ENCODE peak calls at places on chromosomes 13 and 19, in five cellular contexts. H is cardiac fibroblast; S is PC-9; A is CD8-positive, alpha-beta T cell; X is hepatocyte. F is an unnamed sample.

GRCh38 chr19:42255766-42256750 is 1.1 kb upstream of the ERF start:
- DNase-seq in S (no peak), X (peak), H (peak), A (no peak), F (peak)

GRCh38 chr13:62512194-62513141 is 1096.8 kb upstream of the PCDH20 start:
- DNase-seq in H (peak), S (no peak), X (peak), A (no peak), F (peak)

GRCh38 chr19:17473041-17473440 is 2.7 kb downstream of the SLC27A1 start:
- DNase-seq in S (peak), A (no peak), X (no peak), H (peak), F (peak)

GRCh38 chr13:34161829-34162544 is 344.0 kb downstream of the RFC3 start:
- DNase-seq in X (peak), H (peak), S (peak), A (no peak), F (peak)

GRCh38 chr13:40480915-40481525 is 185.4 kb downstream of the FOXO1 start:
- DNase-seq in H (no peak), X (no peak), A (no peak), S (no peak), F (no peak)

GRCh38 chr13:61608138-61608537 is 192.5 kb upstream of the PCDH20 start:
- DNase-seq in X (no peak), H (no peak), S (no peak), A (no peak), F (no peak)

GRCh38 chr13:80945328-80945727 is 604.4 kb upstream of the SPRY2 start:
- DNase-seq in S (no peak), H (no peak), X (peak), A (no peak), F (no peak)

GRCh38 chr19:4144666-4145261 is 8.7 kb upstream of the CREB3L3 start:
- DNase-seq in X (peak), H (peak), S (peak), A (no peak), F (peak)

GRCh38 chr13:46170687-46171086 is 11.3 kb downstream of the LCP1 start:
- DNase-seq in X (no peak), S (no peak), A (peak), H (peak), F (peak)

GRCh38 chr13:44618326-44618725 is 42.2 kb upstream of the TSC22D1 start:
- DNase-seq in X (no peak), A (no peak), S (no peak), H (peak), F (no peak)

GRCh38 chr19:57350877-57351805 is at the start of gene ZNF304:
- DNase-seq in S (peak), H (peak), A (peak), X (peak), F (peak)

GRCh38 chr19:49631279-49631588 is 8.7 kb downstream of the RRAS start:
- DNase-seq in S (no peak), H (no peak), X (no peak), A (no peak), F (no peak)

GRCh38 chr13:51689597-51689996 is 105.3 kb downstream of the WDFY2 start:
- DNase-seq in X (no peak), S (no peak), H (peak), A (no peak), F (no peak)

GRCh38 chr19:33246729-33247440 is 21.2 kb upstream of the SLC7A10 start:
- DNase-seq in H (no peak), A (no peak), X (no peak), S (no peak), F (no peak)

GRCh38 chr13:58298556-58299135 is 667.1 kb downstream of the PCDH17 start:
- DNase-seq in H (no peak), S (no peak), X (no peak), A (no peak), F (no peak)

GRCh38 chr19:49461656-49462055 is 8.6 kb downstream of the ALDH16A1 start:
- DNase-seq in S (no peak), X (no peak), A (no peak), H (no peak), F (no peak)

GRCh38 chr19:3433313-3433712 is 47.0 kb downstream of the SMIM24 start:
- DNase-seq in X (no peak), H (no peak), S (no peak), A (no peak), F (no peak)

GRCh38 chr19:47028372-47028672 is 8.7 kb downstream of the NPAS1 start:
- DNase-seq in A (no peak), H (no peak), S (no peak), X (no peak), F (no peak)

GRCh38 chr13:110306960-110307696 is at the start of the genes COL4A1 and COL4A2:
- DNase-seq in H (peak), S (no peak), X (peak), A (no peak), F (peak)

GRCh38 chr13:110297771-110298170 is 9.2 kb downstream of the COL4A1 start:
- DNase-seq in X (no peak), H (peak), S (no peak), A (no peak), F (no peak)

GRCh38 chr13:28636677-28637317 is 22.1 kb upstream of the POMP start:
- DNase-seq in X (peak), H (peak), S (peak), A (peak), F (peak)

GRCh38 chr19:36051236-36051635 is 2.8 kb downstream of the THAP8 start:
- DNase-seq in S (no peak), H (no peak), A (no peak), X (peak), F (no peak)

GRCh38 chr19:35462476-35462953 is 14.5 kb downstream of the FFAR2 start:
- DNase-seq in H (no peak), S (no peak), X (no peak), A (peak), F (no peak)

GRCh38 chr19:58572818-58573657 is at the start of gene MZF1:
- DNase-seq in A (peak), H (peak), S (no peak), X (peak), F (peak)

GRCh38 chr13:40981361-40981760 is 37.8 kb downstream of the ELF1 start:
- DNase-seq in X (no peak), A (no peak), H (peak), S (no peak), F (peak)

GRCh38 chr13:52463526-52463925 is 8.2 kb downstream of the CKAP2 start:
- DNase-seq in S (no peak), X (no peak), A (no peak), H (no peak), F (no peak)

GRCh38 chr19:30225615-30226463 is 146.3 kb upstream of the ZNF536 start:
- DNase-seq in H (no peak), S (no peak), X (peak), A (no peak), F (no peak)

GRCh38 chr19:14473915-14474578 is 1.1 kb downstream of the PTGER1 start:
- DNase-seq in X (peak), S (no peak), H (no peak), A (no peak), F (no peak)

GRCh38 chr13:99505814-99506269 is 4.6 kb downstream of the TM9SF2 start:
- DNase-seq in X (no peak), A (no peak), S (no peak), H (peak), F (peak)
- TF ChIP-seq CTCF in X (peak), A (peak), S (peak), H (peak), F (peak)

GRCh38 chr19:55477905-55478304 is 1.5 kb downstream of the ZNF628 start:
- DNase-seq in X (no peak), A (no peak), S (no peak), H (no peak), F (no peak)
- H3K4me3 ChIP-seq in X (no peak), A (no peak), S (peak), H (no peak), F (peak)

GRCh38 chr13:106865706-106866288 is 297.9 kb upstream of the ARGLU1 start:
- DNase-seq in A (no peak), S (peak), X (no peak), H (no peak), F (no peak)

DNA sequence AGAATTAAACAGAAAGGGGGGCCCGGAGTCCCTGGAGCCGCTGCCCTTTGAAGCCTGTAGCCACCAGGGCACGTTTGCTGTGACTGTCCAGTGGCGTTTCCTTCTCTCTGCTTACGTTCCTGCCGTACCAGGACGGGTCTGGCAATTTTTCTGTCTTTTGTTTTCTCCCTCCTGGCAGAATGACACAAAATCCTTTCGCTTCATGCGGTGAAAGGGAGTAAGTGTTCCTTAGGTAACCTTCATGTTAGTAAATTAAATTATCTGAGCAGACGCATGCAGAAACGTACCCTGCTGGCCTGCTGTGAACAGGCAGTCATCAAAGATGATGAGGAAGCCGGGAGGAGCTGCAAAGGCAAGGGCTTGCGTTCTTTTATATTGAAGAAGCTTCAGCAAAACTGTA is 299.3 kb upstream of the ARGLU1 start:
- DNase-seq in S (no peak), A (no peak), X (peak), H (no peak), F (peak)
- TF ChIP-seq CTCF in S (no peak), A (no peak), X (no peak), H (no peak), F (no peak)

DNA sequence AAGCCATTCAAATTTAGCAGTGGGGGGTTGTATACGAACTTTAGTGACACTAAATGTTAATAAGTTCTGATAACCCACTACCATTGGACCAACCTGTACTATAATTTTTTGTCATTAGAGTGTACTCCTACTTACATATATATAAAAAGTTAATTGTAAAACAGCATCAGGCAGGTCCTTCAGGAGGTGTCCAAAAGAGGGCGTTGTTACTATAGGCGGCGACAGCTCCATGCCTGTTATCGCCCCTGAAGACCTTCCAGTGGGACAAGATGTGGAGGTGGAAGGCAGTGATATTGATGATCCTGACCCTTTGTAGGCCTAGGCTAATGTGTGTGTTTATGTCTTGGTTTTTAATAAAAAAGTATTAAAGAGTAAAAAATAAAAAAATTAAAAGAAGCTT is 27.5 kb downstream of the SPRYD7 start:
- DNase-seq in A (no peak), H (no peak), X (no peak), S (no peak), F (no peak)
- H3K4me3 ChIP-seq in A (no peak), H (no peak), X (no peak), S (no peak), F (no peak)

GRCh38 chr13:112213467-112214245 is 146.7 kb downstream of the SOX1 start:
- DNase-seq in H (no peak), S (peak), X (peak), A (no peak), F (no peak)
- TF ChIP-seq CTCF in H (no peak), S (no peak), X (no peak), A (no peak), F (no peak)

DNA sequence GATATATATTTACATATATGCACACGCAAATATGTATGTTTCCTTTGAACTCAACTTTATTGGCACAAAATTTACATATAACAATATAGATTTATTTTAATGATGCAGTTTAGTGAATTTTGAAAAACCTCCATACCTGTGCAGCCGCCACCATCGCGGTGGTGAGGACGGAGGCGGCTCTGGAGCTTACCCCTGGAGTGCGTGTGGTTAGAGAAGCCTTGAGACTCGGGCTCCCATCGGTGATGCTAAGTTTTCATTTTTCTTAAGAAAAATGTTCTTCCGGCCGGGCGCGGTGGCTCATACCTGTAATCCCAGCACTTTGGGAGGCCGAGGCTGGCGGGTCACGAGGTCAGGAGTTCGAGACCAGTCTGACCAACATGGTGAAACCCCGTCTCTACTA is 31.8 kb downstream of the GJA3 start:
- DNase-seq in S (no peak), X (no peak), H (no peak), A (no peak), F (no peak)
- H3K4me3 ChIP-seq in S (peak), X (peak), H (no peak), A (peak), F (no peak)

GRCh38 chr13:50512602-50513527 is 330.6 kb downstream of the DLEU7 start:
- DNase-seq in H (peak), A (peak), S (no peak), X (peak), F (peak)
- TF ChIP-seq CTCF in H (no peak), A (no peak), S (no peak), X (no peak), F (peak)

DNA sequence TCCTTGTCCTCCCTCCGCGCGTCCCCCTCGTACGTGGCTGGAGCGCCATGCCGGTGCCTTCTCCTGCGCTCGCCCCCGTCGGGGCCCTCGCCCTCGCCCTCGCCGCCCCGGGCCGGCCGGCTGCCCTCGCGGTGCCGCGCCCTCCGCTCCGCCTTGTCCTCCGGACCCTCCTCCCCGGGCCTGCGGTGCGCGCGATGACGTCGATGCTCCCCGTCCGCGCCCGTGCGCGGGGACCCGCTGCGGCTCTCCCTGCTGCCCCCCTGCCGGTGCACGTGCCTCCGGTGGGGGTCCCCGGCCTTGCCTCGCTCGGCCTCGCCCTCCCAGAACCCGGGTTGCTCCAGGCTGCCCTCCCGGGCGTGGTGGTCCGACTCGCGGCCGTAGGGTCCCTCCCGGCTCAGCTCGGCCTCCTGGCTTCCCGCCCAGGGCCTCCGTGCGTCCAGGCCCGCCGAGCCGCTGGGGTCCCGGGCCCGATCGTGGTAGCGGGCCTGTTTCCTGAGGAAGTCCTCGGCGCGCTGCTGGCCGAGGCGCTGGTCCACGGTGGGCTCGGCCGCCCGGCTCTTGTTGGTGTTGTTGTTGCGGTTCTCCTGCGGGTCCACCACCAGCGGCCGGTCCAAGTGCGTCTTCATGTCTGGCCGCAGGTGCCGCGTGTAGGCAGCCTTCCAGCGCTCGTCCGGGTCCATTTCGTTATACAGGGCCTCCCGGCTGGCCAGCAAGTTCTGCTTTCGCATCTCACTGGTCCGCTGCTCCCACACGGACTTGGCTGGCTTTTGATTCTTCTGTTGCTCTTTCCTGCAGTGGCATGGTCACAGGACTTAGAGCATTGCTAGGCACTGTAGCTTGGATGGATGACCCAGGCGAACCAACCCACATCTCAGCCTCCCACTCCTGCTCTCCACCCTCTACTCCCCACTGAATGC is 148.6 kb downstream of the IER2 start:
- DNase-seq in H (no peak), A (no peak), X (no peak), S (no peak), F (no peak)
- H3K4me3 ChIP-seq in H (no peak), A (no peak), X (no peak), S (no peak), F (no peak)

DNA sequence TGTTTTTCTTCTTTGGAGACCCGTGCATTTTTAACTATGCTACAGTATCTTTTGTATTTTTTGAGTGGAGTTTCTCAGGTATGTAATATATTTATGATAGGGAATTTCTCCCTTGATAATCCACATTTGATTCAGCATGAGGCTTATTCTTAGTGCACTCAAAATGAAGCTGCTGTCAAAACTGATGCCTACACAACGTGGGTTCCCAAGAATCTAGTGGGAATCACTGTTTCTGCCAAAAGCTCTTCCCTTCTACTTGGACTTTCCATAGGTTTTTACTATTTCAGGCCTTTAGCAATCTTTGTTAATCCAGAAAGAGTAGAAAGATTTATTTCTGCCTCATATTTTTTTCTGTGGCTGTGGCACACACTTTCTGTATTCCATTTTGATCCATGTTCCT is 1003.7 kb downstream of the SLITRK5 start:
- DNase-seq in A (no peak), H (no peak), X (no peak), S (no peak), F (no peak)
- TF ChIP-seq CTCF in A (no peak), H (no peak), X (no peak), S (no peak), F (no peak)

GRCh38 chr19:1445185-1445931 is 4.6 kb upstream of the APC2 start:
- DNase-seq in X (peak), H (peak), S (peak), A (peak), F (no peak)
- H3K4me3 ChIP-seq in X (peak), H (peak), S (peak), A (peak), F (peak)